ENCODE peak calls at places on chromosomes 13 and 19, in six cellular contexts. U, C, M, K, E and I are unnamed samples.

GRCh38 chr13:79786176-79786575 is 305.2 kb downstream of the NDFIP2 start:
- DNase-seq in U (no peak), C (no peak), M (no peak), K (no peak), E (no peak), I (no peak)

GRCh38 chr19:48970923-48971395 is 5.8 kb downstream of the FTL start:
- DNase-seq in U (peak; percentile 80), C (no peak), M (peak; percentile 81), K (peak; percentile 62), E (peak; percentile 82), I (peak; percentile 83)

GRCh38 chr19:15108145-15108844 is 1.1 kb downstream of the SYDE1 start:
- DNase-seq in U (no peak), C (no peak), M (no peak), K (no peak), E (no peak), I (no peak)

GRCh38 chr13:107275945-107276614 is 708.1 kb upstream of the ARGLU1 start:
- DNase-seq in U (no peak), C (no peak), M (no peak), K (no peak), E (no peak), I (no peak)

GRCh38 chr13:60591348-60591747 is 194.3 kb downstream of the TDRD3 start:
- DNase-seq in U (no peak), C (peak; percentile 83), M (no peak), K (peak; percentile 13), E (no peak), I (no peak)

GRCh38 chr13:33723365-33723764 is 94.6 kb upstream of the RFC3 start:
- DNase-seq in U (peak; percentile 66), C (no peak), M (no peak), K (no peak), E (peak; percentile 11), I (no peak)

GRCh38 chr13:95492044-95492801 is 60.3 kb upstream of the CLDN10 start:
- DNase-seq in U (peak; percentile 48), C (no peak), M (peak; percentile 95), K (no peak), E (no peak), I (peak; percentile 84)

GRCh38 chr19:5288347-5288739 is 52.3 kb downstream of the PTPRS start:
- DNase-seq in U (no peak), C (no peak), M (no peak), K (no peak), E (peak; percentile 43), I (no peak)

GRCh38 chr19:51366999-51367564 is 894 bp upstream of the ETFB start:
- DNase-seq in U (no peak), C (no peak), M (no peak), K (no peak), E (no peak), I (peak; percentile 36)

GRCh38 chr13:50969691-50970090 is 60.1 kb downstream of the RNASEH2B start:
- DNase-seq in U (peak; percentile 29), C (no peak), M (no peak), K (peak; percentile 7), E (peak; percentile 27), I (no peak)

GRCh38 chr19:58387338-58388174 is 487 bp downstream of the RPS5 start:
- DNase-seq in U (no peak), C (no peak), M (no peak), K (no peak), E (no peak), I (no peak)

GRCh38 chr13:113629814-113630213 is 28.2 kb downstream of the ATP4B start:
- DNase-seq in U (no peak), C (no peak), M (no peak), K (no peak), E (no peak), I (peak; percentile 32)

GRCh38 chr19:51497666-51498065 is 3.9 kb downstream of the SIGLEC12 start:
- DNase-seq in U (no peak), C (no peak), M (no peak), K (no peak), E (no peak), I (no peak)

GRCh38 chr19:3125900-3126524 is 9.8 kb upstream of the GNA15 start:
- DNase-seq in U (no peak), C (no peak), M (peak; percentile 88), K (peak; percentile 47), E (peak; percentile 14), I (peak; percentile 85)

GRCh38 chr19:48999481-49000325 is 6.0 kb downstream of the RUVBL2 start:
- DNase-seq in U (no peak), C (no peak), M (peak; percentile 66), K (peak; percentile 72), E (peak; percentile 64), I (peak; percentile 79)

GRCh38 chr13:46288570-46289259 is 77.0 kb downstream of the LRRC63 start:
- DNase-seq in U (peak; percentile 47), C (peak; percentile 36), M (no peak), K (peak; percentile 36), E (peak; percentile 64), I (no peak)

GRCh38 chr13:27487776-27488175 is 37.4 kb upstream of the MTIF3 start:
- DNase-seq in U (no peak), C (no peak), M (no peak), K (no peak), E (no peak), I (no peak)

GRCh38 chr13:84137292-84137691 is 255.0 kb upstream of the SLITRK1 start:
- DNase-seq in U (no peak), C (no peak), M (no peak), K (peak; percentile 7), E (no peak), I (no peak)

GRCh38 chr19:49387936-49388372 is at the start of gene KASH5:
- DNase-seq in U (no peak), C (peak; percentile 4), M (peak; percentile 74), K (no peak), E (peak; percentile 52), I (peak; percentile 89)

GRCh38 chr13:94661396-94661795 is 50.9 kb downstream of the SOX21 start:
- DNase-seq in U (no peak), C (no peak), M (no peak), K (no peak), E (no peak), I (no peak)

GRCh38 chr13:95317037-95317989 is 16.1 kb upstream of the ABCC4 start:
- DNase-seq in U (no peak), C (no peak), M (no peak), K (no peak), E (peak; percentile 28), I (no peak)

GRCh38 chr13:48828962-48829405 is 146.7 kb upstream of the FNDC3A start:
- DNase-seq in U (peak; percentile 68), C (no peak), M (no peak), K (no peak), E (no peak), I (no peak)

GRCh38 chr19:32890326-32890725 is 20.8 kb upstream of the SLC7A9 start:
- DNase-seq in U (no peak), C (no peak), M (no peak), K (no peak), E (no peak), I (no peak)

GRCh38 chr13:76994281-76994680 is 2.4 kb downstream of the CLN5 start:
- DNase-seq in U (no peak), C (no peak), M (no peak), K (no peak), E (no peak), I (no peak)

GRCh38 chr19:10677796-10678195 is 23.4 kb upstream of the QTRT1 start:
- DNase-seq in U (no peak), C (no peak), M (no peak), K (no peak), E (no peak), I (no peak)

GRCh38 chr13:113601166-113602070 is 16.9 kb downstream of the TFDP1 start:
- DNase-seq in U (no peak), C (no peak), M (no peak), K (no peak), E (no peak), I (peak; percentile 31)

GRCh38 chr13:113425931-113426590 is 27.2 kb downstream of the ADPRHL1 start:
- DNase-seq in U (no peak), C (no peak), M (no peak), K (no peak), E (peak; percentile 39), I (no peak)

GRCh38 chr13:110308377-110309158 is 1.5 kb downstream of the COL4A2 start:
- DNase-seq in U (no peak), C (no peak), M (peak; percentile 69), K (no peak), E (peak; percentile 61), I (peak; percentile 56)

GRCh38 chr19:33771308-33772101 is 25.2 kb upstream of the KCTD15 start:
- DNase-seq in U (peak; percentile 67), C (no peak), M (peak; percentile 75), K (peak; percentile 45), E (peak; percentile 57), I (peak; percentile 35)

GRCh38 chr19:41755328-41755913 is at the start of gene CEACAM6:
- DNase-seq in U (no peak), C (no peak), M (peak; percentile 91), K (no peak), E (no peak), I (peak; percentile 64)

GRCh38 chr19:54415208-54415900 is at the start of gene TTYH1:
- DNase-seq in U (no peak), C (no peak), M (no peak), K (no peak), E (no peak), I (no peak)

GRCh38 chr13:35994131-35994966 is 136.8 kb downstream of the DCLK1 start:
- DNase-seq in U (no peak), C (peak; percentile 94), M (no peak), K (peak; percentile 94), E (peak; percentile 99), I (no peak)

GRCh38 chr13:43883636-43884035 is 3.9 kb downstream of the LACC1 start:
- DNase-seq in U (no peak), C (no peak), M (no peak), K (peak; percentile 53), E (no peak), I (no peak)

GRCh38 chr19:7905298-7905697 is 1.6 kb downstream of the MAP2K7 start:
- DNase-seq in U (no peak), C (no peak), M (no peak), K (no peak), E (no peak), I (no peak)

GRCh38 chr19:6772028-6772865 is at the start of gene VAV1:
- DNase-seq in U (no peak), C (no peak), M (peak; percentile 74), K (no peak), E (no peak), I (peak; percentile 68)